ENCODE peak calls at places on chromosomes 13 and 19, in seven cellular contexts. One of them, this sample, is unnamed.

GRCh38 chr19:1760020-1760419 is 6.7 kb downstream of the ONECUT3 start:
- DNase-seq in mesenchymal stem cell: no peak
- DNase-seq in aorta: no peak
- DNase-seq in left ventricle myocardium inferior: no peak
- DNase-seq in SJCRH30: no peak
- DNase-seq in breast epithelium: no peak
- DNase-seq in colonic mucosa: no peak
- DNase-seq in this sample: no peak

GRCh38 chr19:1312732-1313694 is 27.3 kb downstream of the EFNA2 start:
- DNase-seq in mesenchymal stem cell: peak; percentile 42
- DNase-seq in aorta: no peak
- DNase-seq in left ventricle myocardium inferior: no peak
- DNase-seq in SJCRH30: peak; percentile 83
- DNase-seq in breast epithelium: no peak
- DNase-seq in colonic mucosa: peak; percentile 61
- DNase-seq in this sample: peak; percentile 63

GRCh38 chr19:16398530-16399241 is 73.1 kb downstream of the EPS15L1 start:
- DNase-seq in mesenchymal stem cell: no peak
- DNase-seq in aorta: no peak
- DNase-seq in left ventricle myocardium inferior: no peak
- DNase-seq in SJCRH30: no peak
- DNase-seq in breast epithelium: no peak
- DNase-seq in colonic mucosa: no peak
- DNase-seq in this sample: no peak

GRCh38 chr13:101773062-101773461 is 320.6 kb downstream of the ITGBL1 start:
- DNase-seq in mesenchymal stem cell: peak; percentile 4
- DNase-seq in aorta: no peak
- DNase-seq in left ventricle myocardium inferior: no peak
- DNase-seq in SJCRH30: no peak
- DNase-seq in breast epithelium: no peak
- DNase-seq in colonic mucosa: no peak
- DNase-seq in this sample: peak; percentile 58

GRCh38 chr13:93959796-93960533 is 519.5 kb downstream of the DCT start:
- DNase-seq in mesenchymal stem cell: peak; percentile 42
- DNase-seq in aorta: no peak
- DNase-seq in left ventricle myocardium inferior: no peak
- DNase-seq in SJCRH30: no peak
- DNase-seq in breast epithelium: no peak
- DNase-seq in colonic mucosa: no peak
- DNase-seq in this sample: no peak

GRCh38 chr13:80338781-80339577 is 1.9 kb downstream of the SPRY2 start:
- DNase-seq in mesenchymal stem cell: peak; percentile 87
- DNase-seq in aorta: peak; percentile 91
- DNase-seq in left ventricle myocardium inferior: peak; percentile 76
- DNase-seq in SJCRH30: peak; percentile 88
- DNase-seq in breast epithelium: peak; percentile 79
- DNase-seq in colonic mucosa: peak; percentile 62
- DNase-seq in this sample: peak; percentile 93

GRCh38 chr13:40485611-40486517 is 180.6 kb downstream of the FOXO1 start:
- DNase-seq in mesenchymal stem cell: no peak
- DNase-seq in aorta: no peak
- DNase-seq in left ventricle myocardium inferior: no peak
- DNase-seq in SJCRH30: no peak
- DNase-seq in breast epithelium: no peak
- DNase-seq in colonic mucosa: no peak
- DNase-seq in this sample: no peak

GRCh38 chr13:33186851-33187250 is 98.7 kb downstream of the STARD13 start:
- DNase-seq in mesenchymal stem cell: peak; percentile 95
- DNase-seq in aorta: no peak
- DNase-seq in left ventricle myocardium inferior: no peak
- DNase-seq in SJCRH30: no peak
- DNase-seq in breast epithelium: no peak
- DNase-seq in colonic mucosa: no peak
- DNase-seq in this sample: no peak

GRCh38 chr19:16898306-16899015 is 9.7 kb downstream of the F2RL3 start:
- DNase-seq in mesenchymal stem cell: no peak
- DNase-seq in aorta: no peak
- DNase-seq in left ventricle myocardium inferior: no peak
- DNase-seq in SJCRH30: no peak
- DNase-seq in breast epithelium: no peak
- DNase-seq in colonic mucosa: no peak
- DNase-seq in this sample: no peak

GRCh38 chr19:10872551-10873107 is 1.3 kb downstream of the CARM1 start:
- DNase-seq in mesenchymal stem cell: no peak
- DNase-seq in aorta: no peak
- DNase-seq in left ventricle myocardium inferior: no peak
- DNase-seq in SJCRH30: no peak
- DNase-seq in breast epithelium: no peak
- DNase-seq in colonic mucosa: no peak
- DNase-seq in this sample: peak; percentile 52

GRCh38 chr19:35911790-35912189 is 3.7 kb upstream of the TYROBP start:
- DNase-seq in mesenchymal stem cell: no peak
- DNase-seq in aorta: no peak
- DNase-seq in left ventricle myocardium inferior: no peak
- DNase-seq in SJCRH30: no peak
- DNase-seq in breast epithelium: no peak
- DNase-seq in colonic mucosa: no peak
- DNase-seq in this sample: no peak

GRCh38 chr19:39166571-39167391 is 30.0 kb upstream of the NCCRP1 start:
- DNase-seq in mesenchymal stem cell: no peak
- DNase-seq in aorta: peak; percentile 86
- DNase-seq in left ventricle myocardium inferior: peak; percentile 73
- DNase-seq in SJCRH30: peak; percentile 70
- DNase-seq in breast epithelium: peak; percentile 82
- DNase-seq in colonic mucosa: peak; percentile 92
- DNase-seq in this sample: no peak

GRCh38 chr13:44921931-44922758 is 67.1 kb downstream of the NUFIP1 start:
- DNase-seq in mesenchymal stem cell: peak; percentile 97
- DNase-seq in aorta: no peak
- DNase-seq in left ventricle myocardium inferior: no peak
- DNase-seq in SJCRH30: peak; percentile 43
- DNase-seq in breast epithelium: peak; percentile 63
- DNase-seq in colonic mucosa: peak; percentile 67
- DNase-seq in this sample: peak; percentile 88

GRCh38 chr19:48480151-48480475 is 10.9 kb downstream of the CYTH2 start:
- DNase-seq in mesenchymal stem cell: no peak
- DNase-seq in aorta: peak; percentile 90
- DNase-seq in left ventricle myocardium inferior: peak; percentile 70
- DNase-seq in SJCRH30: no peak
- DNase-seq in breast epithelium: no peak
- DNase-seq in colonic mucosa: peak; percentile 45
- DNase-seq in this sample: no peak

GRCh38 chr19:52335768-52336116 is 301 bp upstream of the ZNF610 start:
- DNase-seq in mesenchymal stem cell: no peak
- DNase-seq in aorta: no peak
- DNase-seq in left ventricle myocardium inferior: no peak
- DNase-seq in SJCRH30: no peak
- DNase-seq in breast epithelium: no peak
- DNase-seq in colonic mucosa: no peak
- DNase-seq in this sample: no peak

GRCh38 chr19:52336976-52337375 is 933 bp downstream of the ZNF610 start:
- DNase-seq in mesenchymal stem cell: peak; percentile 33
- DNase-seq in aorta: no peak
- DNase-seq in left ventricle myocardium inferior: no peak
- DNase-seq in SJCRH30: peak; percentile 18
- DNase-seq in breast epithelium: no peak
- DNase-seq in colonic mucosa: no peak
- DNase-seq in this sample: peak; percentile 48

GRCh38 chr19:52336117-52336811 is at the start of gene ZNF610:
- DNase-seq in mesenchymal stem cell: peak; percentile 87
- DNase-seq in aorta: peak; percentile 97
- DNase-seq in left ventricle myocardium inferior: peak; percentile 92
- DNase-seq in SJCRH30: peak; percentile 93
- DNase-seq in breast epithelium: peak; percentile 80
- DNase-seq in colonic mucosa: peak; percentile 92
- DNase-seq in this sample: peak; percentile 92

GRCh38 chr19:52331757-52332156 is 4.3 kb upstream of the ZNF610 start:
- DNase-seq in mesenchymal stem cell: peak; percentile 30
- DNase-seq in aorta: no peak
- DNase-seq in left ventricle myocardium inferior: no peak
- DNase-seq in SJCRH30: no peak
- DNase-seq in breast epithelium: no peak
- DNase-seq in colonic mucosa: no peak
- DNase-seq in this sample: no peak
- H3K9me3 ChIP-seq in mesenchymal stem cell: peaks cover 72% of the 10 kb centered on the region
- H3K9me3 ChIP-seq in aorta: peaks cover 16% of the 10 kb centered on the region
- H3K9me3 ChIP-seq in left ventricle myocardium inferior: peaks cover 87% of the 10 kb centered on the region
- H3K9me3 ChIP-seq in SJCRH30: peaks cover 7% of the 10 kb centered on the region
- H3K9me3 ChIP-seq in breast epithelium: peaks cover 62% of the 10 kb centered on the region
- H3K9me3 ChIP-seq in colonic mucosa: peaks cover 11% of the 10 kb centered on the region
- H3K9me3 ChIP-seq in this sample: peaks cover 63% of the 10 kb centered on the region

DNA sequence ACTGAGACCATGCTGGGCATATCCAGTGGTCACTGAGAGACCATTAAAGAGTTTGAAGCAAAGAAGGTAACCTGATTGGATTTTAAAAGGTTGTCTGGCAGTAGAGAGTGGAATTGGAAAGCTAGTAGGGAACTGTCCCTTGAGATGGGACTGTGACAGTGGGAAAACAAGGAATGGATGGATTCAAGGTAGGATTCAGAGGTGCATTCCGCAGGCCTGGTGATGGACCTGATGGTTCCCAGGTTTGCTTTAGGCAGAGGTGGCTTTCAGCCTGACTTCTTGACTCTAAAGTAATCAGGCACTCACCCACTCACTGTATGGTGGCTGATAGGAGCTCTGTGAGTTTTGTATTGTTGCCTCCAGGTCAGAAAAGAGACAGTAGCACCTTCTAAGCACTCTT is 73.0 kb downstream of the DHRS12 start:
- DNase-seq in mesenchymal stem cell: no peak
- DNase-seq in aorta: no peak
- DNase-seq in left ventricle myocardium inferior: no peak
- DNase-seq in SJCRH30: no peak
- DNase-seq in breast epithelium: no peak
- DNase-seq in colonic mucosa: no peak
- DNase-seq in this sample: no peak
- H3K4me1 ChIP-seq in mesenchymal stem cell: peaks cover 21% of the 10 kb centered on the region
- H3K4me1 ChIP-seq in aorta: peaks cover 29% of the 10 kb centered on the region
- H3K4me1 ChIP-seq in left ventricle myocardium inferior: peaks cover 42% of the 10 kb centered on the region
- H3K4me1 ChIP-seq in SJCRH30: peaks cover 13% of the 10 kb centered on the region
- H3K4me1 ChIP-seq in breast epithelium: peaks cover 11% of the 10 kb centered on the region
- H3K4me1 ChIP-seq in colonic mucosa: no peaks in the 10 kb centered on the region
- H3K4me1 ChIP-seq in this sample: peaks cover 66% of the 10 kb centered on the region

GRCh38 chr19:57687363-57688010 is 5.7 kb downstream of the ZNF551 start:
- DNase-seq in mesenchymal stem cell: no peak
- DNase-seq in aorta: no peak
- DNase-seq in left ventricle myocardium inferior: no peak
- DNase-seq in SJCRH30: no peak
- DNase-seq in breast epithelium: no peak
- DNase-seq in colonic mucosa: no peak
- DNase-seq in this sample: no peak

GRCh38 chr19:57682226-57682766 is 519 bp downstream of the ZNF551 start:
- DNase-seq in mesenchymal stem cell: no peak
- DNase-seq in aorta: no peak
- DNase-seq in left ventricle myocardium inferior: no peak
- DNase-seq in SJCRH30: no peak
- DNase-seq in breast epithelium: no peak
- DNase-seq in colonic mucosa: no peak
- DNase-seq in this sample: no peak

GRCh38 chr19:57689750-57690149 is 8.0 kb downstream of the ZNF551 start:
- DNase-seq in mesenchymal stem cell: no peak
- DNase-seq in aorta: no peak
- DNase-seq in left ventricle myocardium inferior: no peak
- DNase-seq in SJCRH30: no peak
- DNase-seq in breast epithelium: peak; percentile 78
- DNase-seq in colonic mucosa: no peak
- DNase-seq in this sample: no peak

GRCh38 chr19:57688011-57688763 is 6.4 kb downstream of the ZNF551 start:
- DNase-seq in mesenchymal stem cell: no peak
- DNase-seq in aorta: no peak
- DNase-seq in left ventricle myocardium inferior: no peak
- DNase-seq in SJCRH30: no peak
- DNase-seq in breast epithelium: no peak
- DNase-seq in colonic mucosa: no peak
- DNase-seq in this sample: no peak

GRCh38 chr19:57686727-57687126 is 5.0 kb downstream of the ZNF551 start:
- DNase-seq in mesenchymal stem cell: no peak
- DNase-seq in aorta: no peak
- DNase-seq in left ventricle myocardium inferior: no peak
- DNase-seq in SJCRH30: no peak
- DNase-seq in breast epithelium: no peak
- DNase-seq in colonic mucosa: no peak
- DNase-seq in this sample: no peak
- H3K9me3 ChIP-seq in mesenchymal stem cell: peaks cover 69% of the 10 kb centered on the region
- H3K9me3 ChIP-seq in aorta: peaks cover 53% of the 10 kb centered on the region
- H3K9me3 ChIP-seq in left ventricle myocardium inferior: peaks cover 89% of the 10 kb centered on the region
- H3K9me3 ChIP-seq in SJCRH30: peaks cover 64% of the 10 kb centered on the region
- H3K9me3 ChIP-seq in breast epithelium: peaks cover 82% of the 10 kb centered on the region
- H3K9me3 ChIP-seq in colonic mucosa: peaks cover 45% of the 10 kb centered on the region
- H3K9me3 ChIP-seq in this sample: peaks cover 65% of the 10 kb centered on the region

DNA sequence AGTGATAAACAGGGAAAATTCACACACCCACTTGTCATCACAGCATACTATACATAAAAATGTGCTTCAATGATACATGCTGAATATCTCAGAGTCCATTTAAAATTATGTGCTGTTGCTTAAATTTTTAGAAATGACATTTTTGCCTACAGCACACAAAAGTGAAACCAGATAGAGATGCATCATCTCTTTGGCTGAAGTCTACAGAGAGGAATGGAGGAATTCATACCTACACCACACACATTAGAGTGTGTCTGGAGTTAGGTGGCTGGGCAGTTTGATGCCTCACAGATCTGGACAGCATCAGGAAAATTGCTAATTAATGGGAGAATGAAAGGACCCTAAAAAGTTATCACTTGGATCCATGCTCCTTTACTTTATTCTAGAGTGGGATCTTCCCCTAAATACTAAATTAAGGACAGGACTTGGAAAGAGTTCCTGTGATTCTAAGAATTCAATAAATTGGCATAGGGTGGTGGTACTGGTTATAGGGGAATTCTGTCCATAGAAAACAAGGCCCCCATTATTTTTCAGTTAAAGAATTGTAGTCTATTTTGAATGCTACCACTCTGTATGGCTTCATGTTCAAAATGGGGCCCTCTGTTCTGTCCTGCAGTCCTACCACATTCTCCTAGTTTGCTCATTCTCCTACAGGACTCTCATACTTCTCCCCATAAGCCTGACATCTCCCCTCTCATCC is 41.3 kb downstream of the RCBTB2 start:
- DNase-seq in mesenchymal stem cell: no peak
- DNase-seq in aorta: no peak
- DNase-seq in left ventricle myocardium inferior: no peak
- DNase-seq in SJCRH30: no peak
- DNase-seq in breast epithelium: no peak
- DNase-seq in colonic mucosa: no peak
- DNase-seq in this sample: peak; percentile 22
- H3K4me1 ChIP-seq in mesenchymal stem cell: no peaks in the 10 kb centered on the region
- H3K4me1 ChIP-seq in aorta: no peaks in the 10 kb centered on the region
- H3K4me1 ChIP-seq in left ventricle myocardium inferior: peaks cover 39% of the 10 kb centered on the region
- H3K4me1 ChIP-seq in SJCRH30: peaks cover 4% of the 10 kb centered on the region
- H3K4me1 ChIP-seq in breast epithelium: no peaks in the 10 kb centered on the region
- H3K4me1 ChIP-seq in colonic mucosa: no peaks in the 10 kb centered on the region
- H3K4me1 ChIP-seq in this sample: peaks cover 15% of the 10 kb centered on the region

DNA sequence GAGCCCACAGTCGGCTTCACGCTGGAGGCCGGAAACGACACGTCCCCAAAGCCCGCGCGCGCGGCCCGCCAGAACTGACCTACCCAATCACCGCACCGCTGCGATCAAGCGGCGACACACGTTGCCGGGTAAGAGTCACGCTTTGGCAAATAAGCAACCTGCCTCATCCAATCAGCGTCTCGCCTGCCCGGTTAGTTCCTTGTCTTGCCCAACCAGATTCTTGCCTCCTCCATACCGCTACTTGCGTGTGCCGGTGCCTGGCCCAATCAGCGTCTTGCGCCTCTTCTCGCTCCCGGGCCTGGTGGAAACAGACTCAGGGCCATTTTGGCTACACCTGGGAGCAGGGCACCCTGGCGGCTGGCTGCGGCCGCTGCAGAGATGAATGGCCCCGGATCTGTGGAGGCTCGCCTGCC is 11.6 kb upstream of the ZNF544 start:
- DNase-seq in mesenchymal stem cell: no peak
- DNase-seq in aorta: no peak
- DNase-seq in left ventricle myocardium inferior: no peak
- DNase-seq in SJCRH30: no peak
- DNase-seq in breast epithelium: no peak
- DNase-seq in colonic mucosa: no peak
- DNase-seq in this sample: no peak
- H3K9me3 ChIP-seq in mesenchymal stem cell: peaks cover 68% of the 10 kb centered on the region
- H3K9me3 ChIP-seq in aorta: peaks cover 29% of the 10 kb centered on the region
- H3K9me3 ChIP-seq in left ventricle myocardium inferior: peaks cover 99% of the 10 kb centered on the region
- H3K9me3 ChIP-seq in SJCRH30: peaks cover 18% of the 10 kb centered on the region
- H3K9me3 ChIP-seq in breast epithelium: peaks cover 94% of the 10 kb centered on the region
- H3K9me3 ChIP-seq in colonic mucosa: peaks cover 13% of the 10 kb centered on the region
- H3K9me3 ChIP-seq in this sample: peaks cover 68% of the 10 kb centered on the region

This sample was measured in adipocyte.